ENCODE peak calls at places on chromosomes 11 and 22, in ten cellular contexts. Q, V, C, X, L, H, W, O, I and E are unnamed samples.

GRCh38 chr11:105206633-105207032 is 67.1 kb upstream of the CARD18 start:
- DNase-seq in H (no peak), L (peak; percentile 4), W (no peak), I (no peak), O (no peak), X (no peak), C (no peak), Q (no peak), V (no peak), E (no peak)

GRCh38 chr11:10818594-10818993 is 9.9 kb upstream of the EIF4G2 start:
- DNase-seq in I (no peak), L (peak; percentile 95), W (no peak), Q (no peak), O (no peak), H (no peak), X (no peak), C (no peak), V (peak; percentile 85), E (peak; percentile 93)

GRCh38 chr11:11956006-11956405 is 52.4 kb downstream of the DKK3 start:
- DNase-seq in H (no peak), W (no peak), O (no peak), C (no peak), L (no peak), X (no peak), V (no peak), I (no peak), Q (no peak), E (no peak)

GRCh38 chr11:122186439-122187080 is 70.5 kb upstream of the BLID start:
- DNase-seq in O (no peak), H (no peak), W (no peak), L (peak; percentile 98), I (no peak), X (no peak), C (no peak), Q (no peak), V (peak; percentile 99), E (peak; percentile 94)

GRCh38 chr11:73734996-73735395 is 25.9 kb downstream of the RAB6A start:
- DNase-seq in H (no peak), L (no peak), I (no peak), V (no peak), W (no peak), Q (no peak), X (no peak), O (no peak), C (no peak), E (peak; percentile 26)

GRCh38 chr11:7892059-7892699 is 38.9 kb downstream of the OR10A6 start:
- DNase-seq in V (peak; percentile 62), H (no peak), L (peak; percentile 92), W (no peak), I (no peak), X (no peak), Q (no peak), C (no peak), O (no peak), E (peak; percentile 95)

GRCh38 chr11:75797796-75798195 is 17.2 kb upstream of the UVRAG start:
- DNase-seq in Q (peak; percentile 41), I (no peak), V (peak; percentile 32), L (peak; percentile 31), W (no peak), H (no peak), O (no peak), X (no peak), C (no peak), E (peak; percentile 79)

GRCh38 chr11:134521452-134522289 is 109.6 kb upstream of the B3GAT1 start:
- DNase-seq in X (no peak), W (no peak), L (no peak), C (no peak), Q (no peak), O (no peak), I (no peak), V (no peak), H (no peak), E (no peak)

GRCh38 chr11:133928628-133929059 is 28.1 kb downstream of the IGSF9B start:
- DNase-seq in I (no peak), H (no peak), W (no peak), Q (no peak), L (no peak), V (no peak), O (peak; percentile 27), C (peak; percentile 87), X (peak; percentile 44), E (peak; percentile 22)

GRCh38 chr22:48098243-48098935 is 1335.9 kb downstream of the TBC1D22A start:
- DNase-seq in X (peak; percentile 60), Q (no peak), O (no peak), C (no peak), V (no peak), H (no peak), L (no peak), I (no peak), W (no peak), E (no peak)

GRCh38 chr22:25942989-25943411 is 201.0 kb downstream of the MYO18B start:
- DNase-seq in W (no peak), I (peak; percentile 42), H (no peak), V (no peak), C (no peak), O (no peak), X (no peak), L (no peak), Q (no peak), E (no peak)

GRCh38 chr22:37212174-37212906 is at the start of gene SSTR3:
- DNase-seq in Q (no peak), W (peak; percentile 43), X (no peak), H (no peak), I (no peak), V (no peak), L (no peak), O (no peak), C (no peak), E (no peak)

GRCh38 chr11:114257621-114258558 is 38.3 kb upstream of the NNMT start:
- DNase-seq in Q (peak; percentile 61), W (no peak), I (no peak), V (no peak), C (no peak), H (no peak), L (peak; percentile 42), O (no peak), X (no peak), E (no peak)

GRCh38 chr22:45891471-45891995 is 85.4 kb downstream of the WNT7B start:
- DNase-seq in L (no peak), C (no peak), Q (no peak), X (no peak), V (no peak), H (no peak), O (no peak), I (no peak), W (no peak), E (no peak)

GRCh38 chr11:23769214-23769613 is 727.6 kb upstream of the LUZP2 start:
- DNase-seq in V (no peak), I (no peak), C (no peak), H (no peak), O (no peak), Q (no peak), W (no peak), X (no peak), L (no peak), E (no peak)

GRCh38 chr22:24051568-24051967 is 40.5 kb downstream of the CABIN1 start:
- DNase-seq in X (no peak), V (no peak), L (no peak), C (no peak), O (no peak), I (no peak), H (no peak), W (no peak), Q (no peak), E (no peak)

GRCh38 chr22:20663941-20664593 is 109.8 kb upstream of the SERPIND1 start:
- DNase-seq in Q (no peak), I (no peak), L (no peak), V (no peak), X (no peak), O (no peak), C (no peak), H (no peak), W (no peak), E (no peak)

GRCh38 chr11:5666396-5666780 is 18.5 kb downstream of the TRIM5 start:
- DNase-seq in X (no peak), I (no peak), V (no peak), W (no peak), C (no peak), H (no peak), Q (no peak), L (no peak), O (no peak), E (no peak)

GRCh38 chr11:8833568-8834275 is 77.3 kb upstream of the AKIP1 start:
- DNase-seq in O (no peak), X (no peak), Q (no peak), V (peak; percentile 55), W (no peak), I (no peak), L (peak; percentile 33), C (no peak), H (no peak), E (peak; percentile 63)

GRCh38 chr11:69642913-69643632 is 2.1 kb downstream of the CCND1 start:
- DNase-seq in V (no peak), W (peak; percentile 88), Q (peak; percentile 85), L (peak; percentile 66), I (peak; percentile 68), H (peak; percentile 55), X (peak; percentile 60), O (peak; percentile 76), C (peak; percentile 85), E (peak; percentile 82)

GRCh38 chr11:64334764-64335741 is 5.0 kb upstream of the CCDC88B start:
- DNase-seq in W (peak; percentile 70), V (peak; percentile 94), O (no peak), C (peak; percentile 76), X (peak; percentile 99), Q (peak; percentile 97), I (no peak), L (peak; percentile 97), H (peak; percentile 97), E (peak; percentile 98)